ENCODE peak calls at places on chromosomes 13 and 19, in ten cellular contexts. F is mammary epithelial cell, U is heart left ventricle, C is right lobe of liver, Z is psoas muscle, S is adrenal gland, A is thoracic aorta, N is cardiac muscle cell, Y is stomach, X is sigmoid colon. V is an unnamed sample.

GRCh38 chr13:76992548-76993001 is 694 bp downstream of the CLN5 start:
- DNase-seq in C (peak; percentile 46), N (peak; percentile 24), F (peak; percentile 54), S (peak; percentile 59), A (no peak), U (peak; percentile 32), Z (no peak), Y (no peak), X (no peak), V (peak; percentile 36)

GRCh38 chr13:98675837-98676236 is 76.6 kb downstream of the SLC15A1 start:
- DNase-seq in U (no peak), F (no peak), N (no peak), C (no peak), Z (no peak), S (no peak), Y (no peak), A (no peak), X (no peak), V (no peak)

GRCh38 chr13:95728957-95729356 is 52.0 kb downstream of the DNAJC3 start:
- DNase-seq in C (no peak), Z (no peak), A (no peak), S (no peak), N (no peak), X (no peak), U (no peak), F (no peak), Y (no peak), V (no peak)

GRCh38 chr13:76980075-76980718 is 11.7 kb upstream of the CLN5 start:
- DNase-seq in C (peak; percentile 87), Z (peak; percentile 89), U (peak; percentile 79), N (peak; percentile 86), A (no peak), X (peak; percentile 83), S (peak; percentile 76), F (peak; percentile 40), Y (peak; percentile 84), V (peak; percentile 83)

GRCh38 chr13:113856716-113857065 is 7.2 kb downstream of the GAS6 start:
- DNase-seq in A (no peak), U (peak; percentile 69), N (no peak), F (no peak), C (peak; percentile 77), Y (peak; percentile 57), X (no peak), Z (peak; percentile 80), S (peak; percentile 76), V (no peak)

GRCh38 chr13:83516781-83517180 is 365.5 kb downstream of the SLITRK1 start:
- DNase-seq in N (no peak), U (no peak), Y (no peak), C (peak; percentile 16), Z (no peak), X (no peak), F (no peak), A (no peak), S (no peak), V (no peak)

GRCh38 chr13:33316890-33317289 is 31.3 kb upstream of the STARD13 start:
- DNase-seq in A (no peak), F (no peak), C (no peak), N (no peak), Z (no peak), X (no peak), S (no peak), U (no peak), Y (no peak), V (no peak)

GRCh38 chr19:7516281-7516862 is 469 bp downstream of the ZNF358 start:
- DNase-seq in N (peak; percentile 43), U (no peak), S (no peak), F (no peak), C (no peak), X (peak; percentile 69), Z (no peak), Y (no peak), A (no peak), V (no peak)

DNA sequence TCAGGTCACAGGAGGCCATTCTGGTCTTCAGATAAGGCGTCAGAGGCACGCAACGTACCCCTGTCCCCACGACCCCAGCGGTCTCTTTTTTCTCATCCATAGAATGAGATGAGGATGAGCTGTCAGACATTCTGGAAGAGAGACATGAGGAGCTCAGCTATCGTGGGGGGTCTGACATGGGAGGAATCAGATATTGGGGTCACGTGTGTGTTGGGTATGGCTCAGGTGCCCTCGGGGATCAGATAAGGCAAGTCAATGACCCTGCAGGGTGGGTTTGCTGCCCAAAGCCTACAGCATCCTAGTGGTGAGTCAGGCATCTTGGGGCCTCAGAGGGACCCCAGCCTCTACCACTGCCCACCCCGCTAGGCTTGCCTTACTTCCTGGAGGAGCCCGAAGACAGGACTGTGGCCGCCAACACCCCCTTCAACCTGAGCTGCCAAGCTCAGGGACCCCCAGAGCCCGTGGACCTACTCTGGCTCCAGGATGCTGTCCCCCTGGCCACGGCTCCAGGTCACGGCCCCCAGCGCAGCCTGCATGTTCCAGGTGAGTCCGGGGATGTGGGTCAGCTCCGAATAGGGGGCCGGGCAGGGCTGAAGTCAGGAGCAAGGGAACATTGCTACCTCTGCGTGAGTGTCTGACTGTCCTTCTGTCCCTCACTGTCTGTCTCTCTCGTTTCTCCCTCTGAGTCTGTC is 2.6 kb downstream of the AXL start:
- DNase-seq in Y (no peak), X (no peak), Z (no peak), S (no peak), F (no peak), N (no peak), C (no peak), A (no peak), U (no peak), V (no peak)
- H3K4me1 ChIP-seq in Y (peaks cover 13% of the 10 kb centered on the region), X (peaks cover 63% of the 10 kb centered on the region), Z (no peaks in the 10 kb centered on the region), S (peaks cover 43% of the 10 kb centered on the region), F (peaks cover 67% of the 10 kb centered on the region), N (peaks cover 16% of the 10 kb centered on the region), C (no peaks in the 10 kb centered on the region), A (peaks cover 10% of the 10 kb centered on the region), U (peaks cover 3% of the 10 kb centered on the region), V (no peaks in the 10 kb centered on the region)

GRCh38 chr19:41796362-41796761 is at the start of gene CEACAM3:
- DNase-seq in A (no peak), Z (no peak), U (no peak), N (no peak), X (no peak), S (no peak), C (no peak), F (no peak), Y (no peak), V (no peak)

GRCh38 chr19:41795031-41795461 is 1.3 kb upstream of the CEACAM3 start:
- DNase-seq in C (peak; percentile 38), S (peak; percentile 57), F (no peak), U (no peak), N (peak; percentile 3), Y (peak; percentile 65), X (no peak), A (no peak), Z (no peak), V (no peak)

GRCh38 chr19:41792513-41793413 is 3.6 kb upstream of the CEACAM3 start:
- DNase-seq in Y (peak; percentile 61), X (no peak), N (peak; percentile 11), C (peak; percentile 55), S (peak; percentile 45), F (peak; percentile 35), U (peak; percentile 39), A (no peak), Z (peak; percentile 58), V (no peak)

DNA sequence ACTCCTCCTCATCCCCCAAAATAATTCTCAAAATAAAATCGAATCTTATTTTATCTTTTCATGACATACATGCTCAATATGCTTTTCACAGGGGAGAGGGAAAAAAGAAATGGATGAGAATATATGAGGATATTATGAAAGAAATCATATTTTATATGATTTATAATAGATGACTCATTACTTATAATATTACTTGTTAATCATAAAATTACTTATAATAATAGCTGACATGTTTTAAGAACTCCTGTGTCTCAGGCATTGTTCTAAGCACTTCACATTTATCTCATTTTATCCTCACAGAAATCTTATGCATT is 3.0 kb upstream of the CEACAM3 start:
- DNase-seq in Y (no peak), X (no peak), S (no peak), C (no peak), F (no peak), N (no peak), Z (no peak), A (no peak), U (no peak), V (no peak)
- TF ChIP-seq CTCF in Y (no peak), X (no peak), S (no peak), C (no peak), F (no peak), N (no peak), Z (no peak), A (no peak), U (no peak), V (no peak)

GRCh38 chr13:111241862-111242261 is 78.6 kb upstream of the TEX29 start:
- DNase-seq in Y (no peak), N (no peak), S (no peak), F (no peak), U (no peak), A (no peak), X (no peak), Z (no peak), C (no peak), V (no peak)

GRCh38 chr13:111241006-111241755 is 79.3 kb upstream of the TEX29 start:
- DNase-seq in X (no peak), N (no peak), F (no peak), Y (no peak), C (no peak), Z (no peak), U (no peak), A (no peak), S (no peak), V (no peak)

GRCh38 chr13:111243981-111244380 is 76.5 kb upstream of the TEX29 start:
- DNase-seq in Y (no peak), A (no peak), X (no peak), F (no peak), C (no peak), U (no peak), N (no peak), Z (no peak), S (no peak), V (no peak)

GRCh38 chr13:111239754-111240670 is 80.4 kb upstream of the TEX29 start:
- DNase-seq in A (no peak), Y (no peak), F (no peak), X (no peak), S (no peak), N (no peak), Z (no peak), C (no peak), U (no peak), V (no peak)

DNA sequence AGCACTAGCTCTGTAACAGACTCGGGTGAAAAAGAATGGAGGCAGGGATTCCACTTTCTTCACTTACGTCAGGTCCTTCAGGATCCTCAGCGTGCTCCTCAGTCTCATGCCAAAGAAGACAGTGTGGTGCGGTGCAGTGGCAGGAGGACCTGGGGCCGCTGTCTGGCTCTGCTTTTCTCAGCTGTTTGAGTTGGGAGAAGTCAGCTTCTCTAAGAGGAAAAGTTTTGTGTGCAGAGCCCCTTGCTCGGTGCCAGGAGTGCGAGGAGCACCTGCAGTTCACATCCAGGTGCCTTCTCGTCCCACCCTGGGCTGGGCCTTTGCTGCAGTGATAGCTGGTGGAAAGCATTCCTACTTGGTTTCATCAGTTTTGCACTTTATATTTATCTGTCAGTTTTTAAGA is 77.9 kb upstream of the TEX29 start:
- DNase-seq in A (no peak), N (no peak), U (no peak), C (no peak), S (no peak), Z (no peak), F (no peak), X (no peak), Y (no peak), V (no peak)
- H3K27ac ChIP-seq in A (no peak overlapping the region), N (no peak overlapping the region), U (no peak overlapping the region), C (no peak overlapping the region), S (no peak overlapping the region), Z (no peak overlapping the region), F (no peak overlapping the region), X (no peak overlapping the region), Y (no peak overlapping the region), V (no peak overlapping the region)

DNA sequence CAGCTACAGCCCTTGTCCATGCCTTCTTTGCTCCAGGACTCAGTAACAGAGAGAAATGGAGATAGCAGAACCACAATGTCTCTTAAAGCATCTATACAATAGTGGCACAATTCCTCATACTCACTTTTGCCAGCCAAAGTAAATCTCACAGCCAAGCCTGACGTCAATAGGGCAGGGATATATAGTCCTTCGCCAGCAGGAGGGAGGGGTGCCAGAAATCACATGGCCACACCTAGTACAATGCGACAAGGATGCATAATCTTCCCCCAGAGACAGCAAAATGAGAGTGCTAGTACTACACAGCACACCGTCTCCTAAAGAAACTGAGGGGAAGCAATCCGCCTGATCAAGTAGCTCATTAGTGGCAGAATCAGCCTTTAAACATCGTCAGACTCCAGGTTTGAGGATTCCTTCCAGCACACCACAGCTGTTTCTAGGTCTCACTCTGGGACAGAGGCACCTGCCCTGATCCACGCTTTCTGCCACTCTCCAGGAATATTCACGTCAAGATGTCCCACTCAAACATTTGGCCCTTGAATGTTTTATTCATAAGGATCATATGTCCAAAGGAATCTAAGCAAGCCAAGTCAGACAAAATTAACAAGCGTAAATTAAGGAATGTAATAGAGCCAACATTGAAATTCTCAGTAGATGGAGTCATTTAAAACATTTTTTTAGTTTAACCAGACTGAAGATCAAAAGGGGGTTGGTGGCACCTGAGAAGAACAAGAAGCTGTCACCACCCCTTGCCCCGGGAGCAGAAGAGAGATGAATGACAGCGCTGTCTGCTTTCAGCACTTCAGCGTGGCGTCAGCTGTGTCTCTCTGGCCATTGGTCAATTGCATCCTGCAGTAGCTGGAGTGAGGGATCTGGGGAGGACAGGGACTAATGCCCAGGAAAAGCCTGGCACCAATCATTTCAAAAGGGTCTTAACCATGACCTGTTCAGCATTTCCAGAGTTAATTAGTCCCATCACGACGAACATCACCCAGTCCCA is 63.6 kb upstream of the SERP2 start:
- DNase-seq in A (no peak), Y (peak; percentile 86), C (no peak), F (no peak), U (peak; percentile 64), Z (peak; percentile 78), X (peak; percentile 74), S (no peak), N (peak; percentile 41), V (no peak)
- H3K4me1 ChIP-seq in A (peaks cover 16% of the 10 kb centered on the region), Y (peaks cover 51% of the 10 kb centered on the region), C (peaks cover 4% of the 10 kb centered on the region), F (peaks cover 79% of the 10 kb centered on the region), U (peaks cover 11% of the 10 kb centered on the region), Z (peaks cover 16% of the 10 kb centered on the region), X (peaks cover 76% of the 10 kb centered on the region), S (peaks cover 15% of the 10 kb centered on the region), N (peaks cover 31% of the 10 kb centered on the region), V (no peaks in the 10 kb centered on the region)